ENCODE peak calls at places on chromosomes 2 and 18, in eight cellular contexts. Q is midbrain, A is NCI-H1694, Y is right cardiac atrium, N is GM04504, W is cerebellar cortex, F is iris pigment epithelial cell, V is GM23338. D is an unnamed sample.

GRCh38 chr2:182717451-182718215 is 1.6 kb downstream of the DNAJC10 start:
- DNase-seq in Q (no peak), A (no peak), Y (no peak), N (no peak), W (peak), F (no peak), V (no peak), D (no peak)

GRCh38 chr18:40866013-40866644 is 1088.9 kb upstream of the PIK3C3 start:
- DNase-seq in Q (no peak), A (no peak), Y (no peak), N (no peak), W (no peak), F (peak), V (no peak), D (no peak)

GRCh38 chr2:48482774-48483173 is 47.2 kb upstream of the STON1 start:
- DNase-seq in Q (peak), A (peak), Y (no peak), N (no peak), W (no peak), F (peak), V (no peak), D (no peak)

GRCh38 chr2:88919087-88919738 is 227.7 kb downstream of the RPIA start:
- DNase-seq in Q (no peak), A (no peak), Y (no peak), N (no peak), W (peak), F (peak), V (peak), D (no peak)

GRCh38 chr2:67997528-67998267 is 65.1 kb downstream of the C1D start:
- DNase-seq in Q (peak), A (no peak), Y (no peak), N (peak), W (no peak), F (peak), V (no peak), D (peak)

GRCh38 chr18:62072370-62072769 is 114.5 kb downstream of the PIGN start:
- DNase-seq in Q (no peak), A (no peak), Y (no peak), N (no peak), W (no peak), F (no peak), V (no peak), D (no peak)

GRCh38 chr18:31648458-31648857 is 35.9 kb downstream of the B4GALT6 start:
- DNase-seq in Q (no peak), A (no peak), Y (no peak), N (no peak), W (no peak), F (no peak), V (no peak), D (no peak)

GRCh38 chr2:124209441-124209840 is 184.4 kb downstream of the CNTNAP5 start:
- DNase-seq in Q (no peak), A (no peak), Y (no peak), N (no peak), W (no peak), F (no peak), V (no peak), D (no peak)

GRCh38 chr2:69767034-69767433 is 25.1 kb downstream of the ANXA4 start:
- DNase-seq in Q (no peak), A (peak), Y (peak), N (peak), W (no peak), F (peak), V (no peak), D (peak)

GRCh38 chr2:41966920-41967319 is 80.9 kb upstream of the PKDCC start:
- DNase-seq in Q (peak), A (no peak), Y (peak), N (peak), W (no peak), F (no peak), V (no peak), D (peak)

GRCh38 chr2:158487419-158487818 is 30.7 kb downstream of the PKP4 start:
- DNase-seq in Q (no peak), A (no peak), Y (no peak), N (peak), W (no peak), F (peak), V (no peak), D (no peak)

GRCh38 chr18:75170022-75170789 is 38.7 kb downstream of the PTGR3 start:
- DNase-seq in Q (no peak), A (no peak), Y (no peak), N (no peak), W (no peak), F (no peak), V (peak), D (no peak)

GRCh38 chr2:240401781-240402551 is 33.5 kb upstream of the GPC1 start:
- DNase-seq in Q (no peak), A (no peak), Y (no peak), N (no peak), W (no peak), F (no peak), V (no peak), D (no peak)

GRCh38 chr18:79962311-79962710 is 2.1 kb upstream of the HSBP1L1 start:
- DNase-seq in Q (no peak), A (no peak), Y (no peak), N (no peak), W (no peak), F (peak), V (no peak), D (no peak)

GRCh38 chr2:237471457-237472186 is 15.4 kb upstream of the MLPH start:
- DNase-seq in Q (no peak), A (peak), Y (peak), N (no peak), W (peak), F (peak), V (peak), D (no peak)

GRCh38 chr2:241559489-241560180 is 1.1 kb downstream of the BOK start:
- DNase-seq in Q (peak), A (no peak), Y (no peak), N (no peak), W (peak), F (peak), V (peak), D (no peak)

GRCh38 chr18:41077076-41077475 is 878.0 kb upstream of the PIK3C3 start:
- DNase-seq in Q (no peak), A (no peak), Y (no peak), N (no peak), W (no peak), F (no peak), V (no peak), D (no peak)

GRCh38 chr18:13918898-13919297 is 3.6 kb upstream of the MC2R start:
- DNase-seq in Q (no peak), A (no peak), Y (no peak), N (no peak), W (no peak), F (no peak), V (no peak), D (no peak)

GRCh38 chr2:30752811-30753210 is 54.4 kb downstream of the CAPN13 start:
- DNase-seq in Q (no peak), A (no peak), Y (no peak), N (no peak), W (no peak), F (no peak), V (no peak), D (no peak)

GRCh38 chr2:121253021-121253673 is 31.9 kb downstream of the TFCP2L1 start:
- DNase-seq in Q (no peak), A (no peak), Y (no peak), N (no peak), W (no peak), F (no peak), V (no peak), D (no peak)

GRCh38 chr2:200360364-200360763 is 53.9 kb downstream of the SPATS2L start:
- DNase-seq in Q (no peak), A (no peak), Y (no peak), N (no peak), W (no peak), F (no peak), V (peak), D (no peak)

GRCh38 chr2:133658020-133658903 is 90.0 kb upstream of the NCKAP5 start:
- DNase-seq in Q (no peak), A (no peak), Y (no peak), N (no peak), W (no peak), F (peak), V (no peak), D (no peak)

GRCh38 chr2:69589973-69590652 is 53.4 kb downstream of the AAK1 start:
- DNase-seq in Q (no peak), A (no peak), Y (no peak), N (no peak), W (no peak), F (peak), V (no peak), D (no peak)

GRCh38 chr2:232438951-232439757 is 16.8 kb upstream of the ALPI start:
- DNase-seq in Q (no peak), A (no peak), Y (no peak), N (no peak), W (peak), F (no peak), V (no peak), D (no peak)

GRCh38 chr2:176421291-176422050 is 152.2 kb downstream of the MTX2 start:
- DNase-seq in Q (no peak), A (no peak), Y (no peak), N (no peak), W (no peak), F (no peak), V (peak), D (no peak)

GRCh38 chr2:230512955-230513748 is 97.2 kb downstream of the SP100 start:
- DNase-seq in Q (no peak), A (no peak), Y (no peak), N (no peak), W (no peak), F (peak), V (no peak), D (no peak)

GRCh38 chr2:60215295-60215990 is 338.0 kb downstream of the BCL11A start:
- DNase-seq in Q (no peak), A (peak), Y (no peak), N (no peak), W (no peak), F (no peak), V (peak), D (no peak)

GRCh38 chr2:175476950-175477349 is 295.4 kb upstream of the ATP5MC3 start:
- DNase-seq in Q (no peak), A (no peak), Y (no peak), N (no peak), W (no peak), F (no peak), V (no peak), D (no peak)

GRCh38 chr2:98419977-98420725 is 24.5 kb upstream of the INPP4A start:
- DNase-seq in Q (no peak), A (no peak), Y (no peak), N (no peak), W (no peak), F (no peak), V (no peak), D (no peak)

GRCh38 chr2:58448065-58448507 is 207.0 kb upstream of the FANCL start:
- DNase-seq in Q (peak), A (peak), Y (peak), N (peak), W (peak), F (peak), V (peak), D (peak)

GRCh38 chr2:27231921-27232320 is 14.8 kb downstream of the CAD start:
- DNase-seq in Q (no peak), A (no peak), Y (no peak), N (no peak), W (no peak), F (no peak), V (no peak), D (no peak)

GRCh38 chr2:102736174-102736606 is 25.6 kb upstream of the TMEM182 start:
- DNase-seq in Q (no peak), A (no peak), Y (no peak), N (no peak), W (peak), F (peak), V (no peak), D (no peak)

GRCh38 chr2:47259829-47260228 is 104.7 kb upstream of the STPG4 start:
- DNase-seq in Q (no peak), A (no peak), Y (no peak), N (no peak), W (no peak), F (no peak), V (no peak), D (no peak)

GRCh38 chr18:39604836-39605235 is 2039.2 kb upstream of the CELF4 start:
- DNase-seq in Q (no peak), A (no peak), Y (no peak), N (peak), W (no peak), F (peak), V (no peak), D (no peak)